ENCODE peak calls at places on chromosome 14, in seven cellular contexts. B is endothelial cell, Q is epithelial cell of esophagus, T is HFF-Myc, V is M059J, A is AG08396, J is Peyer's patch. E is an unnamed sample.

GRCh38 chr14:84036863-84037262 is 1493.1 kb upstream of the FLRT2 start:
- DNase-seq in B (no peak), Q (peak), T (peak), V (peak), A (peak), J (no peak), E (peak)

GRCh38 chr14:50039734-50040400 is 76.5 kb downstream of the VCPKMT start:
- DNase-seq in B (no peak), Q (peak), T (no peak), V (peak), A (no peak), J (no peak), E (peak)

GRCh38 chr14:72332871-72333270 is 400.6 kb downstream of the RGS6 start:
- DNase-seq in B (no peak), Q (no peak), T (no peak), V (no peak), A (no peak), J (no peak), E (no peak)

GRCh38 chr14:100285021-100285912 is 21.0 kb downstream of the SLC25A29 start:
- DNase-seq in B (peak), Q (peak), T (no peak), V (peak), A (peak), J (peak), E (peak)

GRCh38 chr14:88140874-88141273 is 135.9 kb downstream of the GPR65 start:
- DNase-seq in B (peak), Q (no peak), T (no peak), V (no peak), A (no peak), J (no peak), E (no peak)

GRCh38 chr14:102088012-102088792 is 1.4 kb upstream of the HSP90AA1 start:
- DNase-seq in B (peak), Q (peak), T (no peak), V (no peak), A (no peak), J (peak), E (peak)

GRCh38 chr14:71248204-71248603 is 340.9 kb downstream of the PCNX1 start:
- DNase-seq in B (no peak), Q (no peak), T (no peak), V (peak), A (no peak), J (no peak), E (no peak)

GRCh38 chr14:106788534-106788933 is 1262.2 kb downstream of the TMEM121 start:
- DNase-seq in B (no peak), Q (no peak), T (no peak), V (no peak), A (no peak), J (no peak), E (no peak)

GRCh38 chr14:75295061-75295461 is 16.4 kb downstream of the FOS start:
- DNase-seq in B (peak), Q (peak), T (no peak), V (peak), A (peak), J (peak), E (peak)

GRCh38 chr14:61319706-61320105 is 1.7 kb upstream of the PRKCH start:
- DNase-seq in B (no peak), Q (no peak), T (no peak), V (no peak), A (no peak), J (no peak), E (no peak)

GRCh38 chr14:75911883-75912282 is 69.9 kb downstream of the TGFB3 start:
- DNase-seq in B (peak), Q (no peak), T (no peak), V (no peak), A (no peak), J (no peak), E (no peak)

GRCh38 chr14:68976160-68977067 is 2.7 kb downstream of the ACTN1 start:
- DNase-seq in B (no peak), Q (peak), T (no peak), V (peak), A (no peak), J (no peak), E (no peak)

GRCh38 chr14:96629558-96630222 is 127.5 kb downstream of the PAPOLA start:
- DNase-seq in B (no peak), Q (no peak), T (no peak), V (no peak), A (no peak), J (peak), E (no peak)

E was measured in kidney tubule cell.